ENCODE peak calls at places on chromosomes 2 and 18, in ten cellular contexts. R is effector memory CD4-positive, alpha-beta T cell; F is central memory CD4-positive, alpha-beta T cell; P is hepatocyte; E is ACHN; B is Calu3; I is NCI-H1048; T is EH; U is progenitor cell of endocrine pancreas; A is SK-MEL-5. O is an unnamed sample.

GRCh38 chr2:119049968-119050657 is 108.1 kb downstream of the MARCO start:
- DNase-seq in R (no peak), F (no peak), P (peak), E (peak), B (peak), I (no peak), T (no peak), U (no peak), A (peak), O (no peak)

GRCh38 chr18:49149011-49149410 is 198.2 kb upstream of the SMAD7 start:
- DNase-seq in R (no peak), F (no peak), P (no peak), E (no peak), B (no peak), I (no peak), T (no peak), U (no peak), A (no peak), O (no peak)

GRCh38 chr18:47050468-47050867 is 15.0 kb upstream of the ELOA2 start:
- DNase-seq in R (no peak), F (peak), P (peak), E (peak), B (peak), I (no peak), T (peak), U (no peak), A (peak), O (peak)

GRCh38 chr2:61970807-61971556 is 65.5 kb downstream of the COMMD1 start:
- DNase-seq in R (no peak), F (no peak), P (no peak), E (peak), B (peak), I (no peak), T (no peak), U (no peak), A (no peak), O (no peak)

GRCh38 chr2:239075918-239076727 is 228.2 kb downstream of the TWIST2 start:
- DNase-seq in R (no peak), F (no peak), P (no peak), E (no peak), B (no peak), I (no peak), T (no peak), U (no peak), A (no peak), O (no peak)

GRCh38 chr2:75102011-75102410 is 97.3 kb downstream of the TACR1 start:
- DNase-seq in R (no peak), F (no peak), P (no peak), E (no peak), B (no peak), I (no peak), T (no peak), U (no peak), A (no peak), O (no peak)

GRCh38 chr2:144331652-144332355 is 188.1 kb downstream of the ZEB2 start:
- DNase-seq in R (no peak), F (no peak), P (no peak), E (no peak), B (no peak), I (peak), T (no peak), U (no peak), A (no peak), O (no peak)

GRCh38 chr2:75597949-75598348 is 37.2 kb upstream of the EVA1A start:
- DNase-seq in R (no peak), F (no peak), P (no peak), E (no peak), B (no peak), I (no peak), T (no peak), U (no peak), A (no peak), O (no peak)

GRCh38 chr2:22253171-22253570 is 1129.4 kb downstream of the TDRD15 start:
- DNase-seq in R (no peak), F (no peak), P (no peak), E (no peak), B (no peak), I (no peak), T (no peak), U (no peak), A (no peak), O (no peak)

GRCh38 chr2:221972813-221973478 is 325.9 kb downstream of the PAX3 start:
- DNase-seq in R (no peak), F (no peak), P (no peak), E (no peak), B (no peak), I (no peak), T (no peak), U (no peak), A (no peak), O (no peak)

GRCh38 chr2:96159084-96159830 is 14.0 kb upstream of the DUSP2 start:
- DNase-seq in R (no peak), F (no peak), P (no peak), E (no peak), B (no peak), I (no peak), T (no peak), U (no peak), A (no peak), O (no peak)

GRCh38 chr2:79120194-79120713 is at the start of gene REG1A:
- DNase-seq in R (no peak), F (no peak), P (no peak), E (no peak), B (no peak), I (no peak), T (no peak), U (no peak), A (no peak), O (no peak)

GRCh38 chr2:28546242-28546641 is 50.4 kb downstream of the PLB1 start:
- DNase-seq in R (no peak), F (no peak), P (no peak), E (no peak), B (no peak), I (no peak), T (peak), U (no peak), A (no peak), O (no peak)

GRCh38 chr2:46096272-46096671 is 200.9 kb upstream of the EPAS1 start:
- DNase-seq in R (no peak), F (no peak), P (no peak), E (no peak), B (no peak), I (no peak), T (peak), U (no peak), A (no peak), O (no peak)

GRCh38 chr2:224401641-224402342 is at the start of gene FAM124B:
- DNase-seq in R (peak), F (peak), P (peak), E (no peak), B (no peak), I (no peak), T (peak), U (no peak), A (no peak), O (no peak)

GRCh38 chr2:8607591-8607990 is 74.3 kb upstream of the ID2 start:
- DNase-seq in R (no peak), F (no peak), P (no peak), E (no peak), B (no peak), I (no peak), T (peak), U (no peak), A (no peak), O (peak)

GRCh38 chr2:63249146-63249545 is 198.5 kb downstream of the OTX1 start:
- DNase-seq in R (no peak), F (no peak), P (no peak), E (no peak), B (no peak), I (no peak), T (no peak), U (no peak), A (peak), O (no peak)

GRCh38 chr18:74110149-74110548 is 37.5 kb downstream of the FBXO15 start:
- DNase-seq in R (no peak), F (no peak), P (no peak), E (no peak), B (no peak), I (no peak), T (no peak), U (no peak), A (no peak), O (no peak)

GRCh38 chr2:54634012-54634411 is 89.5 kb upstream of the EML6 start:
- DNase-seq in R (no peak), F (no peak), P (no peak), E (no peak), B (no peak), I (no peak), T (no peak), U (no peak), A (no peak), O (no peak)

GRCh38 chr2:159185401-159186130 is 100.9 kb downstream of the WDSUB1 start:
- DNase-seq in R (no peak), F (no peak), P (peak), E (peak), B (peak), I (no peak), T (peak), U (no peak), A (peak), O (no peak)

GRCh38 chr2:58992062-58992736 is 751.1 kb upstream of the FANCL start:
- DNase-seq in R (no peak), F (no peak), P (no peak), E (no peak), B (no peak), I (peak), T (peak), U (no peak), A (no peak), O (peak)

GRCh38 chr2:73982140-73982617 is 2.5 kb upstream of the TET3 start:
- DNase-seq in R (no peak), F (no peak), P (peak), E (peak), B (no peak), I (no peak), T (peak), U (no peak), A (no peak), O (no peak)

GRCh38 chr2:240217431-240218301 is 77.2 kb upstream of the OTOS start:
- DNase-seq in R (no peak), F (no peak), P (no peak), E (no peak), B (peak), I (peak), T (no peak), U (peak), A (peak), O (no peak)

GRCh38 chr2:46979611-46980010 is 64.0 kb upstream of the MCFD2 start:
- DNase-seq in R (no peak), F (peak), P (no peak), E (no peak), B (no peak), I (no peak), T (no peak), U (no peak), A (no peak), O (no peak)

O was measured in AG09319.